ENCODE peak calls at places on chromosomes 7 and 10, in six cellular contexts. H is activated naive CD8-positive, alpha-beta T cell treated with anti-CD3 and anti-CD28 coated beads for 36 hours; N is astrocyte of the spinal cord; R is brain microvascular endothelial cell; U is stimulated activated CD8-positive, alpha-beta memory T cell treated with anti-CD3 and anti-CD28 coated beads, Interleukin-12 subunit alpha, Interleukin-12 subunit beta, amount 100 ng/mL, for 4 hours; E is G401. C is an unnamed sample.

GRCh38 chr7:151351027-151351426 is 9.4 kb downstream of the NUB1 start:
- DNase-seq in H (peak), N (no peak), R (no peak), U (peak), E (no peak), C (peak)

GRCh38 chr7:75869776-75870379 is 9.0 kb upstream of the RHBDD2 start:
- DNase-seq in H (peak), N (no peak), R (no peak), U (no peak), E (no peak), C (no peak)

GRCh38 chr7:94578615-94579014 is 69.0 kb downstream of the CASD1 start:
- DNase-seq in H (no peak), N (no peak), R (no peak), U (no peak), E (no peak), C (no peak)

GRCh38 chr7:38858281-38858884 is 50.6 kb downstream of the VPS41 start:
- DNase-seq in H (no peak), N (peak), R (peak), U (no peak), E (no peak), C (no peak)

GRCh38 chr10:107028249-107028648 is 136.3 kb downstream of the SORCS1 start:
- DNase-seq in H (no peak), N (no peak), R (no peak), U (no peak), E (no peak), C (no peak)

GRCh38 chr10:65204999-65205398 is 1683.8 kb downstream of the REEP3 start:
- DNase-seq in H (no peak), N (no peak), R (no peak), U (no peak), E (no peak), C (no peak)

GRCh38 chr7:3446786-3447185 is 145.7 kb downstream of the SDK1 start:
- DNase-seq in H (no peak), N (no peak), R (no peak), U (no peak), E (no peak), C (no peak)

GRCh38 chr7:114875171-114875570 is 46.7 kb upstream of the MDFIC start:
- DNase-seq in H (no peak), N (no peak), R (no peak), U (no peak), E (no peak), C (no peak)

GRCh38 chr10:7787150-7787856 is 490 bp downstream of the KIN start:
- DNase-seq in H (no peak), N (peak), R (no peak), U (no peak), E (no peak), C (peak)

GRCh38 chr7:151013728-151014497 is 10.4 kb downstream of the ATG9B start:
- DNase-seq in H (peak), N (peak), R (peak), U (peak), E (peak), C (no peak)

GRCh38 chr10:48266528-48266927 is 8.0 kb downstream of the FRMPD2 start:
- DNase-seq in H (no peak), N (no peak), R (no peak), U (no peak), E (no peak), C (no peak)

GRCh38 chr7:132138817-132139216 is 437.5 kb downstream of the PLXNA4 start:
- DNase-seq in H (no peak), N (peak), R (no peak), U (no peak), E (no peak), C (no peak)

GRCh38 chr7:8938036-8938435 is 504.6 kb downstream of the NXPH1 start:
- DNase-seq in H (no peak), N (no peak), R (no peak), U (no peak), E (no peak), C (no peak)

GRCh38 chr10:109773818-109774440 is 149.4 kb downstream of the XPNPEP1 start:
- DNase-seq in H (no peak), N (peak), R (peak), U (no peak), E (peak), C (peak)

GRCh38 chr7:44454348-44454747 is 36.1 kb downstream of the NUDCD3 start:
- DNase-seq in H (peak), N (no peak), R (no peak), U (no peak), E (no peak), C (no peak)

GRCh38 chr7:149662591-149663095 is 110.7 kb downstream of the ZNF467 start:
- DNase-seq in H (peak), N (peak), R (peak), U (peak), E (peak), C (peak)

GRCh38 chr7:50210706-50211115 is 93.8 kb upstream of the IKZF1 start:
- DNase-seq in H (no peak), N (no peak), R (no peak), U (no peak), E (no peak), C (no peak)

GRCh38 chr10:13458107-13458761 is 70.6 kb downstream of the BEND7 start:
- DNase-seq in H (no peak), N (no peak), R (no peak), U (no peak), E (no peak), C (no peak)

GRCh38 chr7:36390199-36391090 is 783 bp downstream of the ANLN start:
- DNase-seq in H (peak), N (peak), R (peak), U (no peak), E (peak), C (peak)

GRCh38 chr10:119687192-119688032 is 36.2 kb downstream of the BAG3 start:
- DNase-seq in H (no peak), N (peak), R (no peak), U (no peak), E (peak), C (no peak)

GRCh38 chr7:86989407-86989806 is 70.0 kb downstream of the ELAPOR2 start:
- DNase-seq in H (no peak), N (no peak), R (no peak), U (no peak), E (no peak), C (no peak)

GRCh38 chr10:69845574-69846251 is 44.0 kb downstream of the COL13A1 start:
- DNase-seq in H (no peak), N (peak), R (no peak), U (no peak), E (peak), C (peak)

GRCh38 chr7:39252916-39253315 is 275.2 kb downstream of the POU6F2 start:
- DNase-seq in H (no peak), N (peak), R (peak), U (no peak), E (no peak), C (no peak)

GRCh38 chr10:75449320-75450061 is 18.1 kb downstream of the LRMDA start:
- DNase-seq in H (no peak), N (no peak), R (no peak), U (no peak), E (no peak), C (no peak)

GRCh38 chr10:17764142-17764541 is 12.1 kb downstream of the TMEM236 start:
- DNase-seq in H (no peak), N (no peak), R (no peak), U (no peak), E (no peak), C (no peak)

GRCh38 chr7:26627871-26628270 is 236.5 kb downstream of the SKAP2 start:
- DNase-seq in H (no peak), N (no peak), R (no peak), U (no peak), E (no peak), C (no peak)

GRCh38 chr10:5594271-5595036 is 69.7 kb downstream of the CALML3 start:
- DNase-seq in H (no peak), N (peak), R (no peak), U (no peak), E (no peak), C (peak)

GRCh38 chr7:18421297-18422004 is 74.1 kb upstream of the HDAC9 start:
- DNase-seq in H (no peak), N (no peak), R (no peak), U (no peak), E (no peak), C (peak)

GRCh38 chr10:101007099-101007711 is 7.6 kb downstream of the LZTS2 start:
- DNase-seq in H (no peak), N (no peak), R (no peak), U (no peak), E (no peak), C (no peak)

GRCh38 chr7:148670374-148670773 is 28.3 kb upstream of the CUL1 start:
- DNase-seq in H (no peak), N (no peak), R (peak), U (no peak), E (no peak), C (no peak)

GRCh38 chr7:44172803-44173424 is 16.3 kb downstream of the GCK start:
- DNase-seq in H (no peak), N (no peak), R (no peak), U (no peak), E (no peak), C (no peak)

GRCh38 chr10:2279666-2280065 is 542.3 kb upstream of the ADARB2 start:
- DNase-seq in H (no peak), N (no peak), R (no peak), U (no peak), E (no peak), C (no peak)

C was measured in OCI-LY7.